ENCODE peak calls at places on chromosome 6, in four cellular contexts. W is body of pancreas, U is epithelial cell of esophagus, G is testis. E is an unnamed sample.

GRCh38 chr6:1424306-1424927 is 35.0 kb downstream of the FOXF2 start:
- DNase-seq in W (peak), U (peak), G (peak), E (peak)

GRCh38 chr6:160297310-160297709 is 38.7 kb upstream of the SLC22A2 start:
- DNase-seq in W (peak), U (peak), G (no peak), E (no peak)

GRCh38 chr6:37135835-37136694 is 33.9 kb upstream of the PIM1 start:
- DNase-seq in W (no peak), U (peak), G (no peak), E (no peak)

GRCh38 chr6:129786548-129786947 is 74.6 kb downstream of the TMEM244 start:
- DNase-seq in W (no peak), U (peak), G (no peak), E (no peak)

GRCh38 chr6:73234732-73235131 is 9.4 kb upstream of the KHDC1L start:
- DNase-seq in W (no peak), U (peak), G (no peak), E (no peak)

GRCh38 chr6:23522751-23523527 is 603.1 kb upstream of the NRSN1 start:
- DNase-seq in W (no peak), U (peak), G (peak), E (no peak)

GRCh38 chr6:130406935-130407532 is 41.2 kb downstream of the TMEM200A start:
- DNase-seq in W (no peak), U (no peak), G (no peak), E (no peak)

GRCh38 chr6:141261672-141262060 is 871.1 kb upstream of the GJE1 start:
- DNase-seq in W (no peak), U (no peak), G (no peak), E (no peak)

GRCh38 chr6:39558079-39558478 is 167.1 kb downstream of the KIF6 start:
- DNase-seq in W (no peak), U (no peak), G (no peak), E (no peak)

GRCh38 chr6:116279232-116280160 is at the start of gene TSPYL1:
- DNase-seq in W (peak), U (peak), G (peak), E (peak)

GRCh38 chr6:133953634-133954415 is 801 bp downstream of the TBPL1 start:
- DNase-seq in W (no peak), U (no peak), G (no peak), E (peak)

GRCh38 chr6:73738367-73739028 is 42.5 kb downstream of the CD109 start:
- DNase-seq in W (no peak), U (no peak), G (no peak), E (no peak)

GRCh38 chr6:169530762-169531143 is 171.1 kb downstream of the WDR27 start:
- DNase-seq in W (no peak), U (no peak), G (no peak), E (peak)

GRCh38 chr6:45069091-45069490 is 259.0 kb upstream of the RUNX2 start:
- DNase-seq in W (no peak), U (no peak), G (no peak), E (no peak)

GRCh38 chr6:82954937-82955577 is 110.6 kb downstream of the UBE3D start:
- DNase-seq in W (no peak), U (peak), G (no peak), E (no peak)

GRCh38 chr6:157494132-157494705 is 113.2 kb downstream of the ZDHHC14 start:
- DNase-seq in W (no peak), U (no peak), G (no peak), E (no peak)

GRCh38 chr6:75103411-75103810 is 102.4 kb downstream of the COL12A1 start:
- DNase-seq in W (no peak), U (no peak), G (no peak), E (no peak)

DNA sequence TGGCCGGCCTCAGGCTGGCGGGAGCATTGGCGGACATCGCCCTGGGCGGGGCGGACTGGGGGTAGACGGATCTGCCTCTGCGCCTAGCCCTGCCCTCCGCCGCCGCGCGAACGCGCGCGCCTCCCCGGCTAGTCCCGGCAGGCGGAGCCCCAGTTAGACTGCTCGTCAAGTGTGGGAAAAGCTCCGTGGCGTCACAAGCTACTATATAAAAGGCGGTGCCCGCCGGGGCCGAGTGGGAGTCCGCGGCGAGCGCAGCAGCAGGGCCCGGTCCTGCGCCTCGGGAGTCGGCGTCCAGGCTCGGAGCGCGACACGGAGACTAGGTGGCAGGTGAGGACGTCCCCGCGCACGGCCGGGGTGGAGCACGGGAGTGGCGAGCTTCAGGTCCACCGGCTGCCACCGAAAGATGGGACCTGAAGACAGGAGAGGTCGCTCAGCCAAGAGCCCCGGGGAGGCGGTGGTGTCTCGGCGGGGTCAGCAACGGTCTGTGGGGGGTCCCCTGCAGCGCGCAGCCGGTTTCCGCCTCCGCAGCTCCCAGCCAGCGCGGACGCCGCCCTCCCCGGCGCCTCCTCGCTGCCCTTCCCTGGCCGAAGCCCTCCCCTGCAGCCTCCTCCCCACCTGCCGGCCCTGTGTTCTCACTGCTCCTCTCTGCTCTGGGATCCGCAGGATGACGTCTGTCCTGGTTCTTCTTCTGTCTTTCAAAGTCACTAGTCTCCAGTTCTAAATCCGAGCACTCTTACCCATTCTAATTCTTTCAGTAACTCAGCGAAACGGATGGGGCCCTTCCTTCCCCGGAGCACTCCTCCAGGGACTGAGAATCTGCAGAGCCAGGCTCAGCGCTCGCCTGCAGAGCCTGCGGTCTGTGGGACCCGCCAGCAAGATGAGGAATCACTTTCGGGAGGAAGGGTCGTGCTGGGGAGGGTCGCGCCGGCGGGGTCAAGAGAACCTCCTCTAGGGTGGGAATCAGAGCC is 4.3 kb upstream of the RIPK1 start:
- DNase-seq in W (peak), U (peak), G (peak), E (peak)
- TF ChIP-seq CTCF in W (no peak), U (no peak), G (peak), E (no peak)

GRCh38 chr6:146931214-146931613 is 273.0 kb upstream of the STXBP5 start:
- DNase-seq in W (no peak), U (no peak), G (no peak), E (no peak)
- TF ChIP-seq CTCF in W (peak), U (peak), G (no peak), E (no peak)

GRCh38 chr6:43865086-43865485 is 95.1 kb downstream of the VEGFA start:
- DNase-seq in W (no peak), U (no peak), G (no peak), E (no peak)

GRCh38 chr6:43862925-43863324 is 92.9 kb downstream of the VEGFA start:
- DNase-seq in W (no peak), U (peak), G (no peak), E (no peak)

GRCh38 chr6:43867246-43867645 is 97.2 kb downstream of the VEGFA start:
- DNase-seq in W (no peak), U (no peak), G (no peak), E (no peak)

GRCh38 chr6:43868467-43868866 is 98.5 kb downstream of the VEGFA start:
- DNase-seq in W (no peak), U (no peak), G (no peak), E (no peak)

GRCh38 chr6:43865947-43866346 is 95.9 kb downstream of the VEGFA start:
- DNase-seq in W (no peak), U (no peak), G (no peak), E (no peak)
- TF ChIP-seq CTCF in W (no peak), U (no peak), G (no peak), E (no peak)

GRCh38 chr6:93040375-93040774 is 379.0 kb downstream of the EPHA7 start:
- DNase-seq in W (no peak), U (no peak), G (no peak), E (peak)

GRCh38 chr6:93035756-93036155 is 383.6 kb downstream of the EPHA7 start:
- DNase-seq in W (no peak), U (no peak), G (no peak), E (no peak)

DNA sequence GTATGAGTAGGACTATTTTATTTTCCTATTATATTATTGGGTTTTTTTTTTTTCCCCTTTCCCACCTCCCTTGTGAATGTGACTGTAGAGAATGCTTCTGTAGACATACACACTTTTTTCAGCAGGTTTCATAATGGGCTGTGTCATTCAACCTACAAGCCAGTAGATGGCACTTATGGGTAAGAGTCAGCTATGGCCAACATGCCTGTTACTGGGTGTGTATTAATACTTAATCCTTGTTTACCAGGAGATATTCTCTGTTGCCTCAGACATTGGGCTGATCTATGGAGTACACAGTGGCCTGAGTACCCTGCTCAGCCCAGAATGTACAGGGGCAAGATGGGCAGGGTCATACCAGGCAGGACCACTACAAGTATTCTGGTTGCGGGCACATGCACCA is 382.5 kb downstream of the EPHA7 start:
- DNase-seq in W (no peak), U (peak), G (peak), E (no peak)
- TF ChIP-seq CTCF in W (no peak), U (peak), G (peak), E (no peak)

GRCh38 chr6:33143113-33143760 is 49.0 kb downstream of the COL11A2 start:
- DNase-seq in W (no peak), U (no peak), G (no peak), E (no peak)
- TF ChIP-seq CTCF in W (no peak), U (no peak), G (no peak), E (peak)

DNA sequence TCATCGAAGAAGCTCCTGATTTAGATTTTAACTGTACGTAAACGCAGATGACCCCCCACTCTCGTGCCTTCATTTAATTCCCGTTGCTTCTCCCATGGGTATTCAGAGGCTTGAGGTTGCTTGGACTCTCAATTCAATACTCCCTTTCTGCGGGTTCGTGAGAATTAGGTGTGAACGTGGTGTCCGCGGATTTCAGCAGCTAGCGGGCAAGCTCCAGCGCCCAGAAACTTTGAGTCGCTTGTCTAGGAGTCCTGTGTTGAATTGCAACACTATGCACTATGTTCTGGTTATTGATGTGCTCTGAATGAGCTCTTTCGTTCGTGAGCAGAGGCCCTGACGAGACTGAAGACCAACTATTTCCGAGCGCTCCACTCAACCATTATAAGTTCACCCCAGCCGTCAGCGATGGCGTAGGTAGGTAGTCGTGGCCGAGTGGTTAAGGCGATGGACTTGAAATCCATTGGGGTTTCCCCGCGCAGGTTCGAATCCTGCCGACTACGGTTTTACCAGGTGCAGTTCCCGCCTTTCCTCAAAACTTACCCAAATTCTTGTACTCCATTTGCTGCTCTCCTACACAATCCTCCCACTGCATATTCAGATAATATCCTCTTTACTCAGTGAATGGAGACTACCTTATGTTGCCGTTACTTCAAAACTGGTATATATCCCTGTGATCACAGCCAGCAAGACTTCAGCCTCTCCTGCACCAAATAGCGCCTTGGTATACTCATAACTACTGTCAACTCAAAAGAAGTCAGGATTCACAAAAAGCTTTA is 72.6 kb upstream of the ZNF184 start:
- DNase-seq in W (no peak), U (peak), G (peak), E (peak)
- TF ChIP-seq CTCF in W (no peak), U (no peak), G (no peak), E (no peak)

DNA sequence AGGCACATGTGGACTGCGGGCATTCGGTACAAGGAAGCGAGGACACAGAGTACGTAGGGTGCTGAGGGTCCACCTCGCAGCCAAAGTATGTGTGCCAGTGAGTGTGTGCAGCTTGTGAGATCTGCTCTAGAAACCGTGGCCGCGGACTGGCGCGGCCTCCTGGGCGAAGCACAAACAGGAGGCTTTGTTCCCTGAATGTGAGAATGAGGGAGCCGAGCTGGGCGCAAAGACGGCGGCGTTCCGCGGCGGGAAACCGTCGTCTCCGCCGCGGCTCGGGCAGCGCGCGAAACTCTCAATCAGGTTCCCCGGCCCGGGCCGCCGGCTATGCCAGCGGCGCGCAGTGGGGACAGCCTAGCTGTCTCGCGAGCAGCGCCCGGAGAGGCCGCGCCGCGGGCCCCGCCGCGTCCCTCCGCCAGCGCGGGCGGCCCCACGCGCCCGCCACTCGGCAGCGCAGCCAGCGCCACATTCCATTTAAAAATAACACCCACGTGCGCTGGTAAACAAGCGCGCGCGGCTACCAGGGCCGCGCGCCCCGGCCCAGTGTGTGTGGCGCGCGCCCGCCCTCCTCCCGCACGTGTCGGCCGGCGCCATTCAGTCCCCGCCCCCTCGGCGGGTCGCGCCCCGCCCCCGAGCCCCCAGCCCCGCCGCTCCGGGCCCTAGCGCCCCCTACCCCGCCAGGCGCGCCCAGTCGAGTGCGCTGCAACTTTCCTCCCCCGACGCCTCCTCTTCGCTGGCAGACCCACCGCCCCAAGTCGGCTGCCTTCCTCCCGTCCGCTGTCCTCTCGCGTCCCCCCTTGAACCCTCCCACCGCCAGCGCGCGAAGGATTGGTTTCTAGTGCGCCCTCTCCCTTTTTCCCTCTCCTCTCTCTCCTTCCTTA is 3.0 kb upstream of the FOXO3 start:
- DNase-seq in W (peak), U (peak), G (peak), E (peak)
- TF ChIP-seq CTCF in W (peak), U (no peak), G (no peak), E (no peak)

GRCh38 chr6:150189176-150189575 is 46.3 kb downstream of the PPP1R14C start:
- DNase-seq in W (no peak), U (no peak), G (no peak), E (no peak)
- TF ChIP-seq CTCF in W (no peak), U (no peak), G (no peak), E (no peak)

DNA sequence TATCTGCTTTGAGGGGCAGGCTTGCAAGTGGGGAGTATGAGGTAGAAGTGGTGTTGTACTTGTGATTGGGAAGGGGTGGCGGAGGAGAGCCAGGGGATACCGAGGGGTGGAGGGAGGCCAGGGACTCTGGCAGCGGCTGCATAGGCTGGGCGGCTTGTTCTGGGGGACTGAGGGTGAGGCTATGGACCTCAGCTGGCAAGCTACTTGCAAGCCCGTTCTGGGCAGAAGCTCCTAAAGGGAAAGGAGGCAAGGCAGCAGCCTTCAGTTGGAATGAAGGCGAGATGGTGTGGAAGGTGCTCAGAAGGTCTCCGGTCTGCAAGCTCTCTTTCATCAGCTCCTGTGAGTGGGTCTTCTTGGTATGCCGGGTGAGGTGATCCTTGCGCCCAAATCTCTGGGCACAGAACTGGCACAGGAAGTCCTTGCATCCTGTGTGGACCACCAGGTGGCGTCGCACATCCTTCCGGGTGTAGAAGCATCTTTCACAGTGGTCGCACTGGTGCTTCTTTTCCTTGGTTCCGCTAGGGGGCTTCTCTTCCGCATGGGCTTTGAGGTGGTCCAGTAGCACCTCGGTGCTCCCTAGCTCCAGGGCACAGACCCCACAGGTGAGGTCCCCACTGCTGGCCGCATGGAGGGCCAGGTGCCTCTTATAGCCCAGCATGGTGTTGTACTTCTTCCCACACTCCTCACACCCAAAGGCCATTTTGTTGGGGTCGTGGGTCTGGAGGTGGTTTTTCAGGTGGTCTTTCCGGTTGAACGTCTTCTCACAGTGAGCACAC is 66.0 kb downstream of the PLAGL1 start:
- DNase-seq in W (peak), U (peak), G (peak), E (peak)
- TF ChIP-seq CTCF in W (peak), U (peak), G (peak), E (peak)

GRCh38 chr6:69729870-69730449 is 66.8 kb downstream of the LMBRD1 start:
- DNase-seq in W (no peak), U (no peak), G (no peak), E (no peak)

GRCh38 chr6:69732045-69732444 is 64.8 kb downstream of the LMBRD1 start:
- DNase-seq in W (no peak), U (peak), G (no peak), E (no peak)

GRCh38 chr6:69735029-69735428 is 61.8 kb downstream of the LMBRD1 start:
- DNase-seq in W (no peak), U (no peak), G (no peak), E (no peak)

DNA sequence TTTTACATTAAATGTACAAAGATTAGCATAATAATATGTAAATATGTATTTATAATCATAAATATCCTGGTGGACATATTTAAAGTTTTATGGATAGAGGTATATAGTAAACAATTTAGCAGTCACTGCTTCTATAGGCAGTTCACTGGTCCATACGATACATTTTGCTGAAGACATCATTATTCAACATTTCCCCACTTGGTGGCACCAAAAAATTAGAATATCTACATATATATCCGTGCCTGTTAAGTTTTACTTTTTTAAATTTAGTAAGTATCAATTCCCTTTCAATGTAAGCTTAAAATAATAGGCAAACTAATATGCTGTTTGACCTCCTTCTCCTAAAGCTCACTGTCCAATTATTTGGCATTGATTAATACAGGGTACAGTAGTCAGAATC is 64.2 kb downstream of the LMBRD1 start:
- DNase-seq in W (no peak), U (peak), G (no peak), E (no peak)
- TF ChIP-seq CTCF in W (peak), U (no peak), G (peak), E (no peak)

E was measured in activated CD8-positive, alpha-beta T cell treated with anti-CD3 and anti-CD28 coated beads for 36 hours.